ENCODE peak calls at places on chromosomes 16 and 17, in seven cellular contexts. J is Peyer's patch, U is sigmoid colon, D is IMR-90, W is NB4, B is adrenal gland, X is A549. E is an unnamed sample.

GRCh38 chr16:12141556-12141955 is 165.0 kb downstream of the SNX29 start:
- DNase-seq in W (no peak), U (no peak), X (no peak), J (no peak), D (peak; percentile 24), B (no peak), E (no peak)

GRCh38 chr17:73096866-73097265 is 4.4 kb upstream of the SLC39A11 start:
- DNase-seq in D (no peak), U (no peak), J (no peak), W (peak; percentile 89), X (no peak), B (no peak), E (peak; percentile 37)

GRCh38 chr16:30600215-30600614 is 10.0 kb downstream of the ZNF689 start:
- DNase-seq in W (no peak), D (no peak), B (no peak), J (no peak), X (no peak), U (no peak), E (no peak)

GRCh38 chr16:50694206-50694605 is 800 bp downstream of the NOD2 start:
- DNase-seq in D (no peak), U (no peak), J (no peak), W (no peak), X (no peak), B (no peak), E (no peak)

GRCh38 chr16:72198021-72198420 is 26.1 kb upstream of the PMFBP1 start:
- DNase-seq in X (no peak), W (no peak), B (peak; percentile 66), J (no peak), U (peak; percentile 84), D (peak; percentile 80), E (no peak)

GRCh38 chr16:57619133-57619605 is 9.3 kb upstream of the ADGRG1 start:
- DNase-seq in D (no peak), U (peak; percentile 55), J (no peak), W (no peak), B (no peak), X (no peak), E (no peak)

GRCh38 chr17:7391307-7391706 is 3.0 kb downstream of the PLSCR3 start:
- DNase-seq in X (no peak), B (no peak), J (no peak), U (no peak), D (no peak), W (no peak), E (no peak)

GRCh38 chr17:51085150-51085805 is 35.4 kb downstream of the SPAG9 start:
- DNase-seq in W (no peak), J (no peak), B (no peak), U (no peak), X (no peak), D (peak; percentile 39), E (no peak)

GRCh38 chr16:2090819-2091721 is 43.3 kb downstream of the TSC2 start:
- DNase-seq in J (peak; percentile 96), X (no peak), D (no peak), W (no peak), B (peak; percentile 90), U (no peak), E (no peak)

GRCh38 chr16:25210758-25211157 is 6.0 kb upstream of the AQP8 start:
- DNase-seq in B (no peak), J (no peak), U (no peak), D (peak; percentile 83), W (peak; percentile 93), X (no peak), E (peak; percentile 33)

GRCh38 chr17:73394523-73395450 is 83.0 kb upstream of the CDC42EP4 start:
- DNase-seq in X (no peak), W (no peak), B (no peak), J (no peak), D (no peak), U (no peak), E (no peak)

GRCh38 chr16:68000450-68000849 is 1.2 kb upstream of the DPEP2 start:
- DNase-seq in U (no peak), B (no peak), D (no peak), J (no peak), X (no peak), W (no peak), E (no peak)

GRCh38 chr17:37671813-37672544 is 28.7 kb upstream of the DDX52 start:
- DNase-seq in U (no peak), D (peak; percentile 96), B (no peak), W (no peak), X (peak; percentile 83), J (no peak), E (peak; percentile 47)

GRCh38 chr16:67456383-67457140 is 24.4 kb downstream of the ATP6V0D1 start:
- DNase-seq in U (peak; percentile 95), D (peak; percentile 36), W (no peak), B (peak; percentile 86), J (peak; percentile 80), X (peak; percentile 58), E (no peak)

GRCh38 chr16:10978846-10979446 is 34.6 kb downstream of the CLEC16A start:
- DNase-seq in J (no peak), W (no peak), B (no peak), D (no peak), U (no peak), X (no peak), E (no peak)

GRCh38 chr17:76544123-76544915 is 4.5 kb downstream of the PRCD start:
- DNase-seq in J (peak; percentile 51), D (no peak), W (peak; percentile 29), U (no peak), B (peak; percentile 84), X (no peak), E (no peak)

GRCh38 chr17:15652960-15653359 is 31.2 kb downstream of the TRIM16 start:
- DNase-seq in W (no peak), X (no peak), J (no peak), D (no peak), U (no peak), B (no peak), E (no peak)

GRCh38 chr17:15651001-15651582 is 31.6 kb upstream of the FBXW10B start:
- DNase-seq in U (peak; percentile 69), X (no peak), J (no peak), W (no peak), B (peak; percentile 45), D (no peak), E (no peak)

GRCh38 chr17:15649861-15650391 is 30.4 kb upstream of the FBXW10B start:
- DNase-seq in D (peak; percentile 55), U (peak; percentile 80), J (peak; percentile 70), X (peak; percentile 52), B (peak; percentile 77), W (no peak), E (no peak)

GRCh38 chr17:15648384-15648783 is 28.9 kb upstream of the FBXW10B start:
- DNase-seq in J (no peak), W (no peak), D (no peak), B (peak; percentile 43), X (no peak), U (no peak), E (no peak)

GRCh38 chr17:15651583-15652110 is 32.1 kb upstream of the FBXW10B start:
- DNase-seq in U (peak; percentile 97), B (peak; percentile 100), D (peak; percentile 99), W (peak; percentile 98), X (peak; percentile 96), J (peak; percentile 94), E (peak; percentile 83)
- TF ChIP-seq POLR2A in U (peak; percentile 27), B (peak; percentile 63), D (peak; percentile 68), W (peak; percentile 25), X (peak; percentile 70), J (peak; percentile 82), E (peak; percentile 54)

DNA sequence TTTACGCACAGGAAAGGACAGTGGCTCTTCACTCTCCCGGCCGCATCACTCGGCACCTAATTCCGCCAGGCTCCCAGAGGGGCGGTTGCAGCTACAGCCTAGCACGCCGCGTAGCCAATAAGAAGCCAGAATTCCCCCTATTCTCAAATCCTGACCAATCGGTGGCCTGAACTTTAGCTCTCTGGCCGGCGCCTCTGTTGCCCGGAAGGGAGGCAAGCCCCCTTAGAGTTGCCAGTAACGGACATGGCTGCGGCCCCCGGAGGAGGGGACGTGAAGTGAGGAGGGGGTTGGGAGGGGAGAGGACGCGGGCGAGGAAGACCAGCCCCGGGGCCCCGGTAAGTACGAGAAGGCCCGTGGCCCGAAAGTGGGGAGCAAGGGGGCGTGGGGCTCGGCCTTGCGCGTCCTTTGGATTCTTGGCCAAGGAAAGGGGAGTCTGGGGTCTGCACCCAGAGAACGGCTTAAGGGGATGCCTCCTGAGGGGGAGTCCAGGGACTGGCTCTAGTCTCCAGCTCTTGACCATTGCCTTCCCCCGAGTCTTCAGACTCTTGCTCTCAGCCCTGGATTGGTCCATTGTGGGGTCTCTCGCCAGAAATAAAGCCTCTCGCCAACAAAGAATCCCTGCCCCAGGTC is at the start of gene TMEM94:
- DNase-seq in W (peak; percentile 97), J (peak; percentile 92), D (peak; percentile 97), X (peak; percentile 96), U (peak; percentile 99), B (peak; percentile 98), E (peak; percentile 98)
- TF ChIP-seq POLR2A in W (peak; percentile 51), J (peak; percentile 59), D (peak; percentile 54), X (peak; percentile 55), U (peak; percentile 34), B (no peak), E (peak; percentile 42)

GRCh38 chr17:45132569-45133463 is 501 bp upstream of the PLCD3 start:
- DNase-seq in D (peak; percentile 70), J (peak; percentile 92), X (peak; percentile 98), W (peak; percentile 84), U (peak; percentile 94), B (peak; percentile 94), E (peak; percentile 97)
- TF ChIP-seq POLR2A in D (peak; percentile 23), J (peak; percentile 37), X (peak; percentile 63), W (no peak), U (peak; percentile 44), B (peak; percentile 36), E (peak; percentile 67)

GRCh38 chr17:4250887-4251286 is 12.9 kb downstream of the ANKFY1 start:
- DNase-seq in J (no peak), W (no peak), X (no peak), B (no peak), D (no peak), U (no peak), E (no peak)
- TF ChIP-seq POLR2A in J (no peak), W (no peak), X (no peak), B (no peak), D (no peak), U (no peak), E (no peak)

GRCh38 chr16:24208710-24209109 is 47.4 kb upstream of the CACNG3 start:
- DNase-seq in B (no peak), D (no peak), J (no peak), W (no peak), U (no peak), X (no peak), E (no peak)
- TF ChIP-seq POLR2A in B (no peak), D (no peak), J (no peak), W (no peak), U (no peak), X (no peak), E (no peak)

GRCh38 chr17:40345161-40346034 is 19.1 kb downstream of the GJD3 start:
- DNase-seq in W (peak; percentile 76), U (peak; percentile 85), B (peak; percentile 77), J (peak; percentile 92), D (peak; percentile 51), X (peak; percentile 85), E (peak; percentile 73)
- TF ChIP-seq POLR2A in W (no peak), U (peak; percentile 51), B (peak; percentile 15), J (peak; percentile 95), D (peak; percentile 63), X (no peak), E (peak; percentile 19)

DNA sequence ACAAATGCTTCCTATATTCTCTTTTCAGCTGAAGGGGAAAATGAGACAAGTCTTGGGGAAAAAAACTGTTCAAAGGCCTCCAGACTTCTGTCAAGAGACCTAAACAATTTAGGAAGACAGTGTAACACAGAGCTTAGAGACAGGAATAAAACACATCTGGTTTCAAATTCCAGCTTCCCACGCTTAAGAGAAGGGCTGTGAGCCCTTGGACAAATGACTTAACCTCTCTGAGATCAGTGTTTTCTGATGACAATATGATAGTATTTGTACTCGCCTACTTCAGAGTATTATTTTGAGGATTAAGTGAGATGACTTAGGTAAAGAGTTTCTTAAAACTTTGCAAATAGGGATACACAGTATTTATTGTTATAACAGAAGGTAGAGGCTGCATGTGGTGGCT is 29.5 kb downstream of the SMURF2 start:
- DNase-seq in X (no peak), B (no peak), W (no peak), U (no peak), J (no peak), D (peak; percentile 59), E (no peak)
- TF ChIP-seq POLR2A in X (no peak), B (no peak), W (no peak), U (no peak), J (no peak), D (no peak), E (no peak)

E was measured in H54.